ENCODE peak calls at places on chromosomes 1 and 21, in eight cellular contexts. U is Peyer's patch, X is A549, M is NB4, D is body of pancreas, Z is lower leg skin, A is breast epithelium, T is heart left ventricle. L is an unnamed sample.
A peak's percentile ranks its signal among the peaks of the same experiment; 100 is the strongest.

GRCh38 chr1:219041141-219041540 is 132.5 kb upstream of the LYPLAL1 start:
- DNase-seq in M (no peak), T (no peak), X (no peak), U (no peak), D (no peak), Z (no peak), A (no peak), L (no peak)

GRCh38 chr1:1136547-1137230 is 20.8 kb upstream of the C1orf159 start:
- DNase-seq in A (no peak), X (no peak), M (no peak), U (peak; percentile 87), Z (no peak), T (peak; percentile 46), D (peak; percentile 27), L (no peak)

GRCh38 chr1:10253755-10254154 is 43.4 kb downstream of the KIF1B start:
- DNase-seq in A (no peak), Z (peak; percentile 25), D (peak; percentile 64), X (peak; percentile 35), M (no peak), U (no peak), T (no peak), L (peak; percentile 8)

GRCh38 chr1:112887599-112888303 is 68.2 kb downstream of the SLC16A1 start:
- DNase-seq in U (no peak), M (no peak), D (no peak), X (no peak), Z (no peak), A (no peak), T (no peak), L (no peak)

GRCh38 chr21:44931137-44931500 is 8.7 kb upstream of the SLX9 start:
- DNase-seq in T (peak; percentile 80), D (peak; percentile 32), M (peak; percentile 95), X (no peak), Z (no peak), A (no peak), U (no peak), L (no peak)

GRCh38 chr1:12473596-12474329 is 144.2 kb downstream of the DHRS3 start:
- DNase-seq in Z (no peak), T (no peak), M (no peak), A (no peak), X (peak; percentile 44), U (no peak), D (no peak), L (peak; percentile 14)

GRCh38 chr1:228284148-228284495 is 76.3 kb downstream of the OBSCN start:
- DNase-seq in U (no peak), M (no peak), X (no peak), D (no peak), T (peak; percentile 36), Z (no peak), A (no peak), L (no peak)

GRCh38 chr1:76955652-76956051 is 88.4 kb downstream of the ST6GALNAC5 start:
- DNase-seq in D (no peak), M (no peak), U (no peak), Z (no peak), A (no peak), T (no peak), X (no peak), L (no peak)

GRCh38 chr1:216566809-216567208 is 143.6 kb upstream of the USH2A start:
- DNase-seq in A (no peak), M (peak; percentile 8), D (peak; percentile 9), T (no peak), Z (no peak), U (no peak), X (peak; percentile 10), L (peak; percentile 31)

GRCh38 chr1:97739596-97740103 is 181.2 kb downstream of the DPYD start:
- DNase-seq in Z (no peak), D (no peak), U (no peak), T (no peak), A (no peak), X (no peak), M (no peak), L (no peak)

GRCh38 chr21:26079376-26079775 is 91.2 kb downstream of the APP start:
- DNase-seq in T (no peak), Z (no peak), A (no peak), M (no peak), D (no peak), U (no peak), X (no peak), L (no peak)

GRCh38 chr1:29671446-29671845 is 435.1 kb downstream of the PTPRU start:
- DNase-seq in U (no peak), T (no peak), Z (no peak), X (no peak), A (no peak), M (no peak), D (no peak), L (no peak)

GRCh38 chr1:19448491-19449439 is 36.6 kb downstream of the CAPZB start:
- DNase-seq in D (peak; percentile 74), U (no peak), T (peak; percentile 81), A (no peak), M (no peak), Z (peak; percentile 75), X (peak; percentile 41), L (no peak)

GRCh38 chr1:108050134-108050533 is 85.2 kb upstream of the VAV3 start:
- DNase-seq in X (no peak), T (no peak), Z (no peak), D (peak; percentile 49), M (peak; percentile 24), U (no peak), A (no peak), L (no peak)

GRCh38 chr1:100532645-100533044 is 5.3 kb upstream of the GPR88 start:
- DNase-seq in M (no peak), D (no peak), Z (no peak), T (no peak), U (no peak), X (no peak), A (no peak), L (no peak)

GRCh38 chr1:9877962-9878361 is 32.1 kb downstream of the CTNNBIP1 start:
- DNase-seq in M (no peak), X (no peak), D (no peak), A (no peak), Z (peak; percentile 54), T (peak; percentile 33), U (peak; percentile 69), L (no peak)

GRCh38 chr1:47534417-47534816 is 96.6 kb downstream of the FOXD2 start:
- DNase-seq in M (no peak), A (no peak), D (no peak), T (no peak), Z (no peak), X (no peak), U (no peak), L (no peak)

GRCh38 chr21:34928637-34929036 is 120.5 kb downstream of the RUNX1 start:
- DNase-seq in A (no peak), T (no peak), Z (no peak), D (no peak), X (no peak), U (no peak), M (no peak), L (no peak)

DNA sequence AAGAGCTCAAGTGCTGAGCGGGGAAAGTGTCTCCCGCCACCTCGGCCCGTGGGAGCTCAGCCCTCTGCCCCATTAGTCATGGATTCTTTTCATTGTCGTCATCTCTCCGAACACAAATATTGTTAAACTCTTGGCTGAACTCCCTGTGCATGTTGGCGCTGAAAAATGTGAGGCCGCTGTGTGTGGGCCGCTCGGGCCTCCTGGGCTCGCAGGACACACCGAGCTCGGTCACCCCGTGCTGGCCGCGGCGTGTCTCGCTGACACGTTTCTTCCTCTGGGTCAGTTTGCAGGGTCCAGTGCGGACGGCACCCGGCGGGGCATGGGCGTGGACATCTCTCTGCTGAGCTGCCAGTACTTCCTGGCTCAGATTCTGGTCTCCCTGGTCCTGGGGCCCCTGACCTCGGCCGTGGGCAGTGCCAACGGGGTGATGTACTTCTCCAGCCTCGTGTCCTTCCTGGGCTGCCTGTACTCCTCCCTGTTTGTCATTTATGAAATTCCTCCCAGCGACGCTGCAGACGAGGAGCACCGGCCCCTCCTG is 25.6 kb downstream of the SLC45A1 start:
- DNase-seq in T (no peak), D (peak; percentile 70), Z (peak; percentile 65), M (no peak), X (peak; percentile 89), U (peak; percentile 59), A (peak; percentile 69), L (no peak)
- TF ChIP-seq POLR2A in T (no peak), D (no peak), Z (no peak), M (no peak), X (no peak), U (no peak), A (no peak), L (no peak)

DNA sequence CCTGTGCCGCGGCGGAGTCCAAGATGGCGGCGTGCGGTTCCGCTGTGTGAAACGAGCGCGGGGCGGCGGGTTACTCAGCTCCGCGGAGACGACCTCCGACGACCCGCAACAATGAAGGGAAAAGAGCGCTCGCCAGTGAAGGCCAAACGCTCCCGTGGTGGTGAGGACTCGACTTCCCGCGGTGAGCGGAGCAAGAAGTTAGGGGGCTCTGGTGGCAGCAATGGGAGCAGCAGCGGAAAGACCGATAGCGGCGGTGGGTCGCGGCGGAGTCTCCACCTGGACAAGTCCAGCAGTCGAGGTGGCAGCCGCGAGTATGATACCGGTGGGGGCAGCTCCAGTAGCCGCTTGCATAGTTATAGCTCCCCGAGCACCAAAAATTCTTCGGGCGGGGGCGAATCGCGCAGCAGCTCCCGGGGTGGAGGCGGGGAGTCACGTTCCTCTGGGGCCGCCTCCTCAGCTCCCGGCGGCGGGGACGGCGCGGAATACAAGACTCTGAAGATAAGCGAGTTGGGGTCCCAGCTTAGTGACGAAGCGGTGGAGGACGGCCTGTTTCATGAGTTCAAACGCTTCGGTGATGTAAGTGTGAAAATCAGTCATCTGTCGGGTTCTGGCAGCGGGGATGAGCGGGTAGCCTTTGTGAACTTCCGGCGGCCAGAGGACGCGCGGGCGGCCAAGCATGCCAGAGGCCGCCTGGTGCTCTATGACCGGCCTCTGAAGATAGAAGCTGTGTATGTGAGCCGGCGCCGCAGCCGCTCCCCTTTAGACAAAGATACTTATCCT is 440 bp downstream of the RBM15 start:
- DNase-seq in Z (peak; percentile 57), A (peak; percentile 54), D (peak; percentile 48), T (no peak), X (peak; percentile 30), M (peak; percentile 60), U (no peak), L (peak; percentile 81)
- TF ChIP-seq POLR2A in Z (peak; percentile 82), A (peak; percentile 83), D (peak; percentile 43), T (peak; percentile 68), X (peak; percentile 57), M (peak; percentile 91), U (peak; percentile 72), L (peak; percentile 96)

DNA sequence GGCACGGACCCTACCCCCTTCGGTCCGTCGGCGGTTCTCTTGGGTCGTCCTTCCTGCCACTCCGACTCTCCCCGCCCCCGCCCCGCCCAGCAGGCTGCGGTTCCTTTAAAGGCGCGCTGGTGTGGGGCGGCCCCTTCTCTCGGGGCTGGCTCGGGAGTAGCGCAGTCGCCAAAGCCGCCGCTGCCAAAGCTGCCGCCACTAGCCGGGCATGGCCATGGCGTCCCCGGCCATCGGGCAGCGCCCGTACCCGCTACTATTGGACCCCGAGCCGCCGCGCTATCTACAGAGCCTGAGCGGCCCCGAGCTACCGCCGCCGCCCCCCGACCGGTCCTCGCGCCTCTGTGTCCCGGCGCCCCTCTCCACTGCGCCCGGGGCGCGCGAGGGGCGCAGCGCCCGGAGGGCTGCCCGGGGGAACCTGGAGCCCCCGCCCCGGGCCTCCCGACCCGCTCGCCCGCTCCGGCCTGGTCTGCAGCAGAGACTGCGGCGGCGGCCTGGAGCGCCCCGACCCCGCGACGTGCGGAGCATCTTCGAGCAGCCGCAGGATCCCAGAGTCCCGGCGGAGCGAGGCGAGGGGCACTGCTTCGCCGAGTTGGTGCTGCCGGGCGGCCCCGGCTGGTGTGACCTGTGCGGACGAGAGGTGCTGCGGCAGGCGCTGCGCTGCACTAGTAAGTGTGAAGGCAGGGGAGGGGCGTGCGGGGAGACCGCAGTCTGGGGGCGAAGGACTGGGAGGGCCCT is at the start of gene RASSF5:
- DNase-seq in T (peak; percentile 90), Z (peak; percentile 90), D (peak; percentile 92), M (peak; percentile 76), A (peak; percentile 86), U (peak; percentile 80), X (peak; percentile 55), L (peak; percentile 46)
- TF ChIP-seq POLR2A in T (no peak), Z (peak; percentile 42), D (peak; percentile 95), M (no peak), A (no peak), U (no peak), X (peak; percentile 86), L (peak; percentile 39)

GRCh38 chr1:183841950-183842816 is 37.3 kb downstream of the RGL1 start:
- DNase-seq in U (no peak), D (peak; percentile 46), A (no peak), Z (peak; percentile 45), M (no peak), T (no peak), X (no peak), L (no peak)
- TF ChIP-seq POLR2A in U (no peak), D (no peak), A (no peak), Z (no peak), M (no peak), T (no peak), X (no peak), L (no peak)

L was measured in erythroblast.